ENCODE peak calls at places on chromosomes 13 and 19, in four cellular contexts. T, P, V and H are unnamed samples.

GRCh38 chr13:112114391-112114790 is 47.4 kb downstream of the SOX1 start:
- DNase-seq in T (no peak), P (no peak), V (no peak), H (no peak)

GRCh38 chr19:55526216-55527196 is 10.4 kb downstream of the SBK2 start:
- DNase-seq in T (no peak), P (peak; percentile 87), V (no peak), H (peak; percentile 43)

GRCh38 chr19:3251229-3251628 is 26.8 kb downstream of the CELF5 start:
- DNase-seq in T (no peak), P (no peak), V (no peak), H (no peak)

GRCh38 chr13:63433546-63434150 is 2018.0 kb upstream of the PCDH20 start:
- DNase-seq in T (no peak), P (peak; percentile 50), V (no peak), H (no peak)

GRCh38 chr19:12137541-12137940 is 2.6 kb downstream of the ZNF20 start:
- DNase-seq in T (peak; percentile 42), P (peak; percentile 17), V (no peak), H (no peak)

GRCh38 chr13:94063096-94063495 is 416.4 kb downstream of the DCT start:
- DNase-seq in T (no peak), P (no peak), V (no peak), H (no peak)

GRCh38 chr19:48826606-48827020 is 9.7 kb downstream of the HSD17B14 start:
- DNase-seq in T (no peak), P (no peak), V (no peak), H (no peak)

GRCh38 chr19:5451494-5451893 is 3.7 kb upstream of the ZNRF4 start:
- DNase-seq in T (no peak), P (no peak), V (no peak), H (no peak)

GRCh38 chr13:101331731-101332130 is 84.6 kb downstream of the NALCN start:
- DNase-seq in T (no peak), P (no peak), V (no peak), H (no peak)

GRCh38 chr13:48158290-48158689 is 63.4 kb upstream of the MED4 start:
- DNase-seq in T (no peak), P (no peak), V (no peak), H (peak; percentile 86)

GRCh38 chr19:45939792-45940514 is 25.4 kb upstream of the NANOS2 start:
- DNase-seq in T (no peak), P (no peak), V (no peak), H (no peak)

GRCh38 chr13:76293751-76294150 is 592.5 kb downstream of the KCTD12 start:
- DNase-seq in T (no peak), P (peak; percentile 16), V (peak; percentile 5), H (peak; percentile 8)